ENCODE peak calls at places on chromosomes 6 and 20, in six cellular contexts. L is fibroblast of lung, O is astrocyte, C is cardiac fibroblast, Q is AG09309, Y is PC-3. R is an unnamed sample.

GRCh38 chr6:21931641-21932335 is 338.2 kb downstream of the SOX4 start:
- DNase-seq in L (peak; percentile 23), O (peak; percentile 88), C (peak; percentile 59), Q (peak; percentile 67), Y (no peak), R (no peak)

GRCh38 chr6:170177383-170178265 is 113.3 kb downstream of the DLL1 start:
- DNase-seq in L (no peak), O (no peak), C (no peak), Q (no peak), Y (no peak), R (no peak)

GRCh38 chr20:56328861-56329260 is 29.9 kb upstream of the FAM210B start:
- DNase-seq in L (no peak), O (no peak), C (peak; percentile 13), Q (no peak), Y (peak; percentile 57), R (no peak)

GRCh38 chr6:152240436-152240835 is 396.7 kb downstream of the SYNE1 start:
- DNase-seq in L (no peak), O (no peak), C (no peak), Q (no peak), Y (no peak), R (no peak)

GRCh38 chr6:148693882-148694484 is 52.8 kb upstream of the UST start:
- DNase-seq in L (no peak), O (no peak), C (peak; percentile 22), Q (no peak), Y (no peak), R (no peak)

GRCh38 chr6:136113736-136114173 is 136.4 kb downstream of the MTFR2 start:
- DNase-seq in L (peak; percentile 75), O (peak; percentile 63), C (peak; percentile 93), Q (peak; percentile 80), Y (peak; percentile 25), R (peak; percentile 60)

GRCh38 chr20:62712606-62713005 is 4.0 kb downstream of the NTSR1 start:
- DNase-seq in L (no peak), O (no peak), C (no peak), Q (no peak), Y (no peak), R (no peak)

GRCh38 chr6:112683106-112683505 is 336.0 kb downstream of the RFPL4B start:
- DNase-seq in L (no peak), O (no peak), C (peak; percentile 33), Q (no peak), Y (no peak), R (no peak)

GRCh38 chr20:33709905-33710541 is 10.1 kb downstream of the PXMP4 start:
- DNase-seq in L (no peak), O (no peak), C (no peak), Q (no peak), Y (no peak), R (no peak)

DNA sequence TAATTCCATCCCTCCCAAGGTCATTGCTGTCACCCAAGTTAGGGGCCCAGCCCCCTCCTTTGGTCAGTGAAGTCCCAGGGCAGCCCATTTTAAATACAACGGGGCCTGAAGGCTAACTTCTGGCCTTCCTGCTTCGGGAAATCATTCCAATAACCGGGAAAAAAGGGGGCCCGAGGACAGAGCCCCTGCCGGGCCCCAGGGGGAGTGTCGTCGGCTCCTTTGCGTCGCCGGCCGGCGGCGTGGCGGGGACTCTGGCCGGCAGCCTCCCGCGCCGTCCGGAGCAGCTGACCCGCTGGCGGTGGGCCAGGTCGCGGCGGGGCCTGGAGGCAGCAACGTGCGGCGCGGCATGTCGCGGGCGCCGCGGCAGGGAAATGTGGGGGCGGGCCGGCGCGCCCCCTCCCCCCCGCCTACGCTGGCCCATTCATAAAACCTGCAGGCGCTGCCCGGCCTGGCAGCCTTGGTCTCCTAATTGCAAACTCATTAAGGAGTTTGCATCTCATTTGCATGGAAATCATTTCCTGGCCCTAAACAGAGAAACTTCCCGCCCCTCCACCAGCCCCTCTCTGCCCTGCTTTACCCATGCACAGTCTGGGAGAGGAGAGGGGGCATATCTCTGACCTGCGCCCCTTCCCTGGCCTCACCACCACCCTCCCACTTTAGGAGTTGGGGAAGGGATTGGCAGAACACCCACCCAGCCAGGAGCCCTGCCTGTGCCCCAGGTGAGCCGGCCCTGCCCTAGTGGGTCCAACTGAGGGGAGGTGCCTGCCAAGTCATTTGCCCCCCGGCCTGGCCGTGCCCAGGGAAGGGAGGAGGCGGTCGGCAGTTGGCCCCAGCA is 50.7 kb downstream of the MRPL14 start:
- DNase-seq in L (no peak), O (no peak), C (no peak), Q (no peak), Y (no peak), R (no peak)
- TF ChIP-seq CTCF in L (no peak), O (no peak), C (no peak), Q (no peak), Y (no peak), R (no peak)

GRCh38 chr6:99364026-99364425 is 14.6 kb upstream of the FAXC start:
- DNase-seq in L (no peak), O (no peak), C (no peak), Q (no peak), Y (no peak), R (no peak)

GRCh38 chr6:99369533-99369932 is 20.1 kb upstream of the FAXC start:
- DNase-seq in L (no peak), O (no peak), C (no peak), Q (no peak), Y (no peak), R (no peak)
- TF ChIP-seq CTCF in L (no peak), O (no peak), C (no peak), Q (no peak), Y (no peak), R (no peak)

GRCh38 chr6:41023114-41023513 is 15.9 kb downstream of the UNC5CL start:
- DNase-seq in L (no peak), O (no peak), C (no peak), Q (no peak), Y (no peak), R (no peak)

GRCh38 chr6:41025966-41026365 is 13.1 kb downstream of the UNC5CL start:
- DNase-seq in L (no peak), O (no peak), C (no peak), Q (no peak), Y (no peak), R (no peak)

GRCh38 chr6:41017663-41018062 is 21.4 kb downstream of the UNC5CL start:
- DNase-seq in L (no peak), O (no peak), C (no peak), Q (no peak), Y (no peak), R (no peak)

GRCh38 chr6:41022294-41022693 is 16.7 kb downstream of the UNC5CL start:
- DNase-seq in L (peak; percentile 9), O (peak; percentile 8), C (peak; percentile 19), Q (no peak), Y (peak; percentile 62), R (no peak)

DNA sequence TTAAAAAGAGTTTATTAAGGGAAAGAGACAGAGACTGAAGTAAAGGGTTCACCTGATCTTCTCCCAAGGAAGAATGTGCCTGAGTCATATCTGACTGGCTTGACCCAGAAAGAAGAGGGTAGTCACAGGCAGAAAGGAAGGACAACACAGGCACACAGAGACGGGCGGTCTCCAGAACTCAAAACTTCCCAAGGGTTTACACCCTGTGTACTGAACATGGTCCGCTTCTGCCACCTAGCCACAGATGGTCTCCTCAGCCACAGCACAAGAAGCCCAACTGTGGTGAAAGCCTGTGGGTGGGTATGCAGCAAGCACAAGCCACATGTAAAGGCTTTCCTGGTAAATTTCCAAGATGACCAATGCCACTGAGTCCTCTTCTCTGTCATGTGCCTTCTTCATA is 17.2 kb downstream of the UNC5CL start:
- DNase-seq in L (peak; percentile 10), O (peak; percentile 66), C (peak; percentile 28), Q (peak; percentile 35), Y (peak; percentile 52), R (peak; percentile 23)
- TF ChIP-seq CTCF in L (no peak), O (peak; percentile 32), C (no peak), Q (peak; percentile 76), Y (peak; percentile 48), R (peak; percentile 63)

DNA sequence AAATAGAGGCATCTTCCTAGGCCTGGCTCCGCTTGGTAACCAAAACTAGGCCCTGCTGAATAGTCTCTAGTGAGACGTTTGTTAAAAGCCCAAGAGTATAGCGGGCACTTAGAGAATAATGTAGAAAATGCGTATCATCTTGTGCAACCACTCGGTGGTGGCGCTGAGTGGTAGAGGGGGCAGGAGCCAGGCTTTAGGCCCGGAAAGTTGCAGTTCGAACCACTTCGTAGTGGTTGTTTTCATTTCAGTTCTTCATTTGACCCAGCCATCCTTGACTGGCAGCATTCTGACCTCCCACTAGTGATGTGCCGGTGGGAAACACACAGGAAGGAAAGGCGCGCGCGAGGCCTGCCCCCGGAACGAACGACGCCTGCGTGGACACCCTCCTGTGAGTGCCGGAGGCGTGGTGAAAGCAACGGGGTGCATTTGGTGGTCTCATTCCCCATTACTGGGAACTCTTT is 18.0 kb downstream of the GPX5 start:
- DNase-seq in L (peak; percentile 8), O (no peak), C (peak; percentile 6), Q (no peak), Y (no peak), R (no peak)
- TF ChIP-seq CTCF in L (no peak), O (no peak), C (no peak), Q (no peak), Y (no peak), R (no peak)

R was measured in AG04449.